ENCODE peak calls at places on chromosome 2, in eight cellular contexts. K is endothelial cell of umbilical vein, O is cardiac muscle cell, S is body of pancreas, G is brain microvascular endothelial cell, T is pancreas, N is GM13977, A is A549. B is an unnamed sample.

GRCh38 chr2:10433948-10434884 is 13.9 kb downstream of the ODC1 start:
- DNase-seq in K (no peak), O (no peak), S (no peak), G (no peak), T (no peak), N (no peak), A (no peak), B (no peak)

GRCh38 chr2:69168144-69168813 is 155.3 kb downstream of the ANTXR1 start:
- DNase-seq in K (no peak), O (no peak), S (no peak), G (no peak), T (no peak), N (no peak), A (no peak), B (no peak)

GRCh38 chr2:205902041-205902898 is 183.7 kb downstream of the INO80D start:
- DNase-seq in K (no peak), O (peak; percentile 8), S (no peak), G (no peak), T (peak; percentile 13), N (no peak), A (no peak), B (no peak)

GRCh38 chr2:207133862-207134519 is 31.8 kb downstream of the KLF7 start:
- DNase-seq in K (peak; percentile 86), O (peak; percentile 96), S (no peak), G (peak; percentile 73), T (no peak), N (no peak), A (no peak), B (no peak)

GRCh38 chr2:29273704-29274611 is 158.7 kb downstream of the CLIP4 start:
- DNase-seq in K (peak; percentile 7), O (no peak), S (no peak), G (no peak), T (no peak), N (no peak), A (no peak), B (no peak)

GRCh38 chr2:242098445-242099128 is 229.1 kb downstream of the RTP5 start:
- DNase-seq in K (no peak), O (no peak), S (no peak), G (no peak), T (no peak), N (peak; percentile 27), A (no peak), B (peak; percentile 29)

GRCh38 chr2:173667415-173667814 is 297.8 kb downstream of the SP3 start:
- DNase-seq in K (no peak), O (peak; percentile 11), S (no peak), G (no peak), T (no peak), N (no peak), A (no peak), B (no peak)

GRCh38 chr2:20355131-20355530 is 4.5 kb upstream of the PUM2 start:
- DNase-seq in K (no peak), O (peak; percentile 56), S (no peak), G (peak; percentile 89), T (no peak), N (no peak), A (no peak), B (no peak)

GRCh38 chr2:106127282-106127771 is 66.8 kb downstream of the UXS1 start:
- DNase-seq in K (no peak), O (peak; percentile 41), S (no peak), G (no peak), T (no peak), N (no peak), A (no peak), B (no peak)

GRCh38 chr2:124261456-124261855 is 236.4 kb downstream of the CNTNAP5 start:
- DNase-seq in K (no peak), O (no peak), S (no peak), G (no peak), T (no peak), N (no peak), A (no peak), B (no peak)

GRCh38 chr2:27496357-27497287 is at the start of gene GCKR:
- DNase-seq in K (peak; percentile 28), O (peak; percentile 36), S (peak; percentile 50), G (no peak), T (peak; percentile 61), N (no peak), A (no peak), B (no peak)

GRCh38 chr2:140657657-140658056 is 1473.2 kb downstream of the LRP1B start:
- DNase-seq in K (peak; percentile 68), O (peak; percentile 57), S (no peak), G (peak; percentile 88), T (no peak), N (no peak), A (no peak), B (no peak)

GRCh38 chr2:212901604-212902275 is 249.7 kb downstream of the IKZF2 start:
- DNase-seq in K (no peak), O (no peak), S (no peak), G (no peak), T (no peak), N (no peak), A (no peak), B (no peak)

GRCh38 chr2:181760521-181760920 is 80.2 kb upstream of the NEUROD1 start:
- DNase-seq in K (no peak), O (no peak), S (no peak), G (no peak), T (no peak), N (no peak), A (no peak), B (no peak)

GRCh38 chr2:226117506-226118065 is 682.0 kb downstream of the IRS1 start:
- DNase-seq in K (no peak), O (peak; percentile 24), S (no peak), G (peak; percentile 11), T (no peak), N (no peak), A (no peak), B (no peak)

DNA sequence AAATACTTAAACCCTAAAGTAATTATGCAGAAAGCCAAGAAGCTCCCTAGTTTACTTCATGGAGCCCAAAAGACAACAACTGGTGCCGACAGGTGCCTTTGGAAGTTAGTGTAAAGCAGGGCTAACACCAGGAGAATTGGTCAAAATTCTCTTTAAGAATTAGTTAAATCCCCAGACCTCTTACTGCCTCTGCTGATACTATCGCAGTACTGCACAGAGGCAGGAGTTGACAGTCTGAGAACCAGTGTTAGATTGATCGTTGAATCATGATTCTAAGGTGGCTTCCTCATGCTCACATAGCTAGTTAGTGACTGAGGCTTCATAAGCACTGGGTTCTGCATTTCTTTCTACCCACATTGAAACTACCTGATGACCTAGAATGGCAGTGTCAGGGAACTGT is 445.0 kb downstream of the XIRP2 start:
- DNase-seq in K (no peak), O (no peak), S (no peak), G (no peak), T (no peak), N (no peak), A (no peak), B (no peak)
- TF ChIP-seq CTCF in K (no peak), O (no peak), S (no peak), G (peak; percentile 42), T (peak; percentile 10), N (no peak), A (no peak), B (no peak)

DNA sequence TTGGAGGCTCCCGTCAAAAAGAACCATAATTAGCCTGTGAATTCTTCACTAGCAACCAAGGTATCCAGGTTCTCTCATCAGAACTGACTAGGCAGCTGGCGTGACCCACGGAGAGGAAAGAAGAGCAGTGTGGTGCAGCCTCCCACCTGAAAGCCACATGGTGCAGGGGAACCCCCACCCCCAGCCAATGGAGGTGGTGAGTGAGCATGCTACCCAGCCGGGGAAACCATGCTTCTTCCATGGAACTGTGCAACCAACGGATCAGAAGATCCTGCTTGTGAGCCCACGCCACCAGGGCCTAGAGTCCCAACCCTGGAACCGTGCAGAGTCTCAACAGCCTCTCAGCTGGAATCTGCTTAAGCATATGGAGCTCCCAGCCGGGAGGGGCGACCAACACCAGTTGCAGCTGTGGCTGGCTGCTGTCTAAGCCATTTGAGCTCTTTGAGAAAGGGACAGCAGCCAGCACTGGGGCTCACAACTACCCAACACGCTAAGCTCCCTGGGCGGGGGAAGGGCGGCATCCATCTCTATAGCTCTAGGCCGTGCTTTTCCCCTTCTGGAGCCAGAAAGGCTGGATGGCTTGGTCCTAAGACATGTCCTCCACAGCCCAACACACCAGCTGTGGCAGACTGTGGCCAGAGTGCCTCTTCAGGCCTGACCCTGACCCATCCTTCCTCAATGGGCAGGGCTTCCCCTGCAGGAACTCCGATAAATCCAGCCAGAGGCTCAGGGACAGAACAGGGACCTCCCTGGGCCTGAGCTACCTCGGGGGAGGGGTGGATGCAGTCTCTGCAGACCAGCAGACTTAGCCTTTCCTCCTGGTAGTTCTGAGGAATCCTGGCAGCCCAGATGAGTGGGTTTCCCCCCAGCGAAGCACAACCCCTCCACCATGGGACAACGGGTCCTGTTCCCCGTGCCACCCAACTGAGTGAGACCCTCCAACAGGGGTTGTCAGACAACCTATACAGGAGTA is 151.4 kb upstream of the NXPH2 start:
- DNase-seq in K (no peak), O (no peak), S (no peak), G (no peak), T (no peak), N (no peak), A (no peak), B (no peak)
- TF ChIP-seq CTCF in K (no peak), O (no peak), S (no peak), G (no peak), T (no peak), N (no peak), A (no peak), B (no peak)

DNA sequence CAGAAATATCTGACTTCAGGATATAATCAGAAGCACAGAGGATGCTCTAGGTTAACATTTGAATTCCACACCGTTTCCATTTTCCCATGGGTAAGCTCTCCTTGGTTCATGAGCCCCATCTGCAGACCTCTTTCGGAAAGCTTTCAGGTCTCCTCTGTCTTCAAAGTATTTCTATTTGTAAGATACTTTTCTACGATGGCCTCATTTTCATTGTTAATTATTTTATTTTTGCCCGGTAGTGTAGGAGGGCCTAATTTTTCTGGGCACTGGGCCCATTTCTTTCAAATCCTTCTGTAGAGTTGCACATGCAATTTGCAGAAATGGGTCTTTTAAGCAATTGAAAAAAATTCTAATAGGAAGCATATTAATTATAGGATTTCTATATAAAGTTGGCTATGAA is 53.8 kb downstream of the LRPPRC start:
- DNase-seq in K (no peak), O (peak; percentile 15), S (no peak), G (no peak), T (no peak), N (no peak), A (no peak), B (no peak)
- TF ChIP-seq CTCF in K (no peak), O (no peak), S (no peak), G (no peak), T (no peak), N (no peak), A (no peak), B (no peak)

DNA sequence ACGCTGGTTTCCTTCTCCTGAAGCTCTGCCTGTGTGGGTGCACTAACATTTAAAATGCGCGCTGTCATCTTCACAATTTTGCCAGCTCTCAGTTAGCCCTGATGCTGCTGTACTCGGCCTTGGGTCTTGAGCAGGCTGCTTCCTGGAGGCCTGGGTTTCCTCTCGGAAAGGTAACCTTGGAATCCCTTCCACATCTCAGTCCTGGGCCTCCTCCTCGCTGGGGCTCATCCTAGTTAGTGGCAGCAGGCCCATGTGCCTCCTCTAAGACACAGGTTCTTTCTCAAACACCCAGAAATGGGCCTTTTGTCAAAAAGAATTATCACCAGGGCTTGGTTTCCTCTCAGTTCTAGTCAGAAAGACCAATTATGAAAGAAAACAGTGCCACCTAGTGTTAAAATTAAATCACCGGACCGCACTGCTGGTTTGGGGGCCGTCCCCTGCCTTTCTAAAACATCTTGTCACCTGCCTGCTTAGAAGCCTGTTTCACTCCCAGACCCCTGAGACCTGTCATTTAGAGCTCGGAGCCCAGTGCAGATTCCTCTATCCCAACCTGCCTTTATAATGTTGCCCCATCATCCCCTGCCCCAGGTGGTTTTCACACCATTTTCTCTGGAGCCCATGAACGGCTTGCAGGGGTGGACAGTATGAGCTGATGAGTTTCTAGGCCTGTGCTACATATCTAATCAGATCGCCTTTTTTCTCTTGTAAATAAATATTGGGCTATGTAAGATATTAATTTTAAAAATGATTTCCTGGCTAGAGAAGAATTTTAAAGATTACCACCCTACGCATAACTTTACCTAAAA is 42.4 kb downstream of the HK2 start:
- DNase-seq in K (peak; percentile 63), O (peak; percentile 80), S (peak; percentile 39), G (peak; percentile 43), T (no peak), N (peak; percentile 84), A (peak; percentile 65), B (peak; percentile 80)
- TF ChIP-seq CTCF in K (peak; percentile 52), O (peak; percentile 54), S (peak; percentile 89), G (peak; percentile 67), T (peak; percentile 67), N (peak; percentile 64), A (peak; percentile 89), B (peak; percentile 55)

B was measured in GM13976.